ENCODE peak calls at places on chromosomes 5 and 9, in five cellular contexts. One of them, this sample, is unnamed.

GRCh38 chr5:157225463-157226422 is 40.2 kb upstream of the CYFIP2 start:
- DNase-seq in NCI-H446: no peak
- DNase-seq in activated CD4-positive, alpha-beta T cell treated with anti-CD3 and anti-CD28 coated beads, Interleukin-2, amount 10 ng/mL, durations not matched to agents 7 days and 5 days: no peak
- DNase-seq in NCI-H1092: no peak
- DNase-seq in GM12892: no peak
- DNase-seq in this sample: no peak

GRCh38 chr9:120030847-120031246 is 549.1 kb downstream of the CDK5RAP2 start:
- DNase-seq in NCI-H446: no peak
- DNase-seq in activated CD4-positive, alpha-beta T cell treated with anti-CD3 and anti-CD28 coated beads, Interleukin-2, amount 10 ng/mL, durations not matched to agents 7 days and 5 days: no peak
- DNase-seq in NCI-H1092: no peak
- DNase-seq in GM12892: no peak
- DNase-seq in this sample: no peak

GRCh38 chr5:132058646-132059042 is 1.8 kb upstream of the IL3 start:
- DNase-seq in NCI-H446: no peak
- DNase-seq in activated CD4-positive, alpha-beta T cell treated with anti-CD3 and anti-CD28 coated beads, Interleukin-2, amount 10 ng/mL, durations not matched to agents 7 days and 5 days: no peak
- DNase-seq in NCI-H1092: no peak
- DNase-seq in GM12892: no peak
- DNase-seq in this sample: no peak

GRCh38 chr5:72226950-72227349 is 93.1 kb downstream of the MRPS27 start:
- DNase-seq in NCI-H446: no peak
- DNase-seq in activated CD4-positive, alpha-beta T cell treated with anti-CD3 and anti-CD28 coated beads, Interleukin-2, amount 10 ng/mL, durations not matched to agents 7 days and 5 days: no peak
- DNase-seq in NCI-H1092: no peak
- DNase-seq in GM12892: no peak
- DNase-seq in this sample: no peak

GRCh38 chr9:83043583-83043982 is 19.4 kb downstream of the RASEF start:
- DNase-seq in NCI-H446: no peak
- DNase-seq in activated CD4-positive, alpha-beta T cell treated with anti-CD3 and anti-CD28 coated beads, Interleukin-2, amount 10 ng/mL, durations not matched to agents 7 days and 5 days: no peak
- DNase-seq in NCI-H1092: no peak
- DNase-seq in GM12892: no peak
- DNase-seq in this sample: no peak

GRCh38 chr9:130861372-130862180 is 26.5 kb downstream of the ABL1 start:
- DNase-seq in NCI-H446: no peak
- DNase-seq in activated CD4-positive, alpha-beta T cell treated with anti-CD3 and anti-CD28 coated beads, Interleukin-2, amount 10 ng/mL, durations not matched to agents 7 days and 5 days: no peak
- DNase-seq in NCI-H1092: no peak
- DNase-seq in GM12892: no peak
- DNase-seq in this sample: no peak

GRCh38 chr9:126722922-126723806 is 81.7 kb upstream of the ZBTB43 start:
- DNase-seq in NCI-H446: no peak
- DNase-seq in activated CD4-positive, alpha-beta T cell treated with anti-CD3 and anti-CD28 coated beads, Interleukin-2, amount 10 ng/mL, durations not matched to agents 7 days and 5 days: peak
- DNase-seq in NCI-H1092: no peak
- DNase-seq in GM12892: peak
- DNase-seq in this sample: peak

GRCh38 chr5:133049726-133050048 is 2.1 kb upstream of the HSPA4 start:
- DNase-seq in NCI-H446: no peak
- DNase-seq in activated CD4-positive, alpha-beta T cell treated with anti-CD3 and anti-CD28 coated beads, Interleukin-2, amount 10 ng/mL, durations not matched to agents 7 days and 5 days: no peak
- DNase-seq in NCI-H1092: no peak
- DNase-seq in GM12892: no peak
- DNase-seq in this sample: no peak

GRCh38 chr5:118863345-118863744 is 125.0 kb downstream of the DTWD2 start:
- DNase-seq in NCI-H446: no peak
- DNase-seq in activated CD4-positive, alpha-beta T cell treated with anti-CD3 and anti-CD28 coated beads, Interleukin-2, amount 10 ng/mL, durations not matched to agents 7 days and 5 days: no peak
- DNase-seq in NCI-H1092: no peak
- DNase-seq in GM12892: no peak
- DNase-seq in this sample: no peak

GRCh38 chr9:93500571-93501298 is 47.4 kb upstream of the FAM120AOS start:
- DNase-seq in NCI-H446: no peak
- DNase-seq in activated CD4-positive, alpha-beta T cell treated with anti-CD3 and anti-CD28 coated beads, Interleukin-2, amount 10 ng/mL, durations not matched to agents 7 days and 5 days: no peak
- DNase-seq in NCI-H1092: no peak
- DNase-seq in GM12892: no peak
- DNase-seq in this sample: no peak

GRCh38 chr9:136078025-136078424 is 17.1 kb downstream of the NACC2 start:
- DNase-seq in NCI-H446: no peak
- DNase-seq in activated CD4-positive, alpha-beta T cell treated with anti-CD3 and anti-CD28 coated beads, Interleukin-2, amount 10 ng/mL, durations not matched to agents 7 days and 5 days: no peak
- DNase-seq in NCI-H1092: no peak
- DNase-seq in GM12892: no peak
- DNase-seq in this sample: no peak

GRCh38 chr5:74673011-74673790 is 11.8 kb upstream of the HEXB start:
- DNase-seq in NCI-H446: peak
- DNase-seq in activated CD4-positive, alpha-beta T cell treated with anti-CD3 and anti-CD28 coated beads, Interleukin-2, amount 10 ng/mL, durations not matched to agents 7 days and 5 days: no peak
- DNase-seq in NCI-H1092: no peak
- DNase-seq in GM12892: no peak
- DNase-seq in this sample: peak

GRCh38 chr5:117701067-117701466 is 1126.4 kb upstream of the SEMA6A start:
- DNase-seq in NCI-H446: no peak
- DNase-seq in activated CD4-positive, alpha-beta T cell treated with anti-CD3 and anti-CD28 coated beads, Interleukin-2, amount 10 ng/mL, durations not matched to agents 7 days and 5 days: no peak
- DNase-seq in NCI-H1092: no peak
- DNase-seq in GM12892: no peak
- DNase-seq in this sample: no peak